ENCODE peak calls at places on chromosomes 5 and 9, in five cellular contexts. R is GM12878, J is HepG2, Y is SK-N-SH, B is K562. X is an unnamed sample.

GRCh38 chr9:636931-637591 is 204.4 kb upstream of the DMRT1 start:
- DNase-seq in R (no peak), J (no peak), Y (no peak), B (no peak), X (no peak)

GRCh38 chr9:69379250-69379982 is 54.4 kb downstream of the ENTREP1 start:
- DNase-seq in B (no peak), J (no peak), Y (no peak), R (no peak), X (no peak)

GRCh38 chr9:137311171-137311970 is 9.3 kb upstream of the NRARP start:
- DNase-seq in J (no peak), Y (peak), R (no peak), B (peak), X (peak)

GRCh38 chr9:80699551-80699998 is 989.8 kb downstream of the TLE1 start:
- DNase-seq in J (no peak), B (no peak), R (no peak), Y (no peak), X (no peak)

GRCh38 chr9:21017092-21017491 is 14.3 kb downstream of the HACD4 start:
- DNase-seq in Y (no peak), J (no peak), R (no peak), B (no peak), X (no peak)

GRCh38 chr9:30714389-30714788 is 1670.1 kb upstream of the ACO1 start:
- DNase-seq in Y (no peak), J (no peak), R (no peak), B (no peak), X (no peak)

GRCh38 chr9:96344458-96345180 is 38.9 kb downstream of the SLC35D2 start:
- DNase-seq in J (peak), Y (peak), B (peak), R (no peak), X (no peak)

GRCh38 chr5:141360685-141361084 is 891 bp downstream of the PCDHGB2 start:
- DNase-seq in B (no peak), R (no peak), Y (no peak), J (no peak), X (no peak)

GRCh38 chr5:38466444-38467189 is 89.8 kb downstream of the LIFR start:
- DNase-seq in R (no peak), Y (no peak), J (no peak), B (no peak), X (no peak)

GRCh38 chr5:166909040-166909439 is 1382.4 kb upstream of the WWC1 start:
- DNase-seq in Y (no peak), R (no peak), J (no peak), B (no peak), X (no peak)

GRCh38 chr9:126232461-126232860 is 94.2 kb upstream of the MVB12B start:
- DNase-seq in J (no peak), R (no peak), Y (peak), B (no peak), X (no peak)

GRCh38 chr9:38382141-38382540 is 10.4 kb upstream of the ALDH1B1 start:
- DNase-seq in R (no peak), J (no peak), Y (no peak), B (no peak), X (no peak)

GRCh38 chr9:133701981-133702797 is 36.0 kb downstream of the SARDH start:
- DNase-seq in Y (no peak), J (no peak), B (no peak), R (no peak), X (no peak)

GRCh38 chr5:135034186-135034962 is at the start of gene PITX1:
- DNase-seq in J (peak), B (peak), Y (peak), R (no peak), X (no peak)

GRCh38 chr5:18236386-18236785 is 602.1 kb downstream of the TAF11L14 start:
- DNase-seq in Y (no peak), J (no peak), R (no peak), B (no peak), X (no peak)

GRCh38 chr5:173334808-173335207 is 6.6 kb upstream of the STC2 start:
- DNase-seq in R (no peak), Y (no peak), J (no peak), B (no peak), X (no peak)

GRCh38 chr9:114779352-114779845 is 26.4 kb downstream of the TNFSF15 start:
- DNase-seq in R (no peak), B (no peak), J (no peak), Y (no peak), X (no peak)

GRCh38 chr5:37717613-37718431 is 122.0 kb downstream of the GDNF start:
- DNase-seq in B (no peak), Y (peak), J (peak), R (no peak), X (no peak)

GRCh38 chr5:78896128-78896527 is 89.0 kb downstream of the ARSB start:
- DNase-seq in B (no peak), R (no peak), J (no peak), Y (no peak), X (no peak)

GRCh38 chr9:22030101-22030598 is 21.0 kb upstream of the CDKN2B start:
- DNase-seq in B (no peak), R (no peak), J (peak), Y (no peak), X (no peak)

GRCh38 chr5:35478856-35479682 is 138.6 kb upstream of the SPEF2 start:
- DNase-seq in R (no peak), B (no peak), Y (no peak), J (peak), X (no peak)

GRCh38 chr5:172543484-172544298 is 89.4 kb upstream of the SH3PXD2B start:
- DNase-seq in B (no peak), Y (no peak), R (no peak), J (no peak), X (no peak)

GRCh38 chr5:22023784-22024183 is 829.4 kb downstream of the CDH12 start:
- DNase-seq in J (no peak), Y (no peak), B (no peak), R (no peak), X (no peak)

GRCh38 chr9:111366978-111367377 is 37.0 kb upstream of the OR2K2 start:
- DNase-seq in R (no peak), Y (no peak), B (no peak), J (no peak), X (no peak)

GRCh38 chr5:150464554-150465012 is 15.0 kb upstream of the RPS14 start:
- DNase-seq in Y (no peak), B (no peak), R (no peak), J (no peak), X (peak)

GRCh38 chr9:100473271-100474081 is 527 bp downstream of the TMEFF1 start:
- DNase-seq in R (no peak), B (peak), Y (peak), J (no peak), X (peak)

GRCh38 chr9:35114921-35115341 is 731 bp downstream of the ATOSB start:
- DNase-seq in J (no peak), R (no peak), B (no peak), Y (peak), X (peak)

GRCh38 chr5:133663380-133664054 is 51.2 kb upstream of the FSTL4 start:
- DNase-seq in B (no peak), Y (no peak), R (no peak), J (no peak), X (no peak)

GRCh38 chr9:126860757-126861466 is 473 bp downstream of the ZBTB34 start:
- DNase-seq in R (no peak), Y (peak), J (no peak), B (no peak), X (no peak)

GRCh38 chr5:81140942-81141341 is 92.2 kb upstream of the CKMT2 start:
- DNase-seq in R (no peak), B (no peak), Y (peak), J (no peak), X (no peak)

GRCh38 chr9:130661461-130662098 is 2.8 kb upstream of the PRDM12 start:
- DNase-seq in Y (peak), R (no peak), B (no peak), J (no peak), X (no peak)

GRCh38 chr5:170491479-170491878 is 12.3 kb upstream of the KCNIP1 start:
- DNase-seq in B (no peak), R (no peak), J (no peak), Y (no peak), X (no peak)

GRCh38 chr5:81334304-81335061 is 33.1 kb downstream of the ZCCHC9 start:
- DNase-seq in R (no peak), J (no peak), Y (no peak), B (no peak), X (no peak)

GRCh38 chr9:20491612-20492011 is 130.7 kb downstream of the MLLT3 start:
- DNase-seq in R (no peak), J (no peak), B (no peak), Y (no peak), X (no peak)

GRCh38 chr9:123834907-123835562 is 94.9 kb downstream of the DENND1A start:
- DNase-seq in J (no peak), B (peak), R (peak), Y (no peak), X (no peak)

DNA sequence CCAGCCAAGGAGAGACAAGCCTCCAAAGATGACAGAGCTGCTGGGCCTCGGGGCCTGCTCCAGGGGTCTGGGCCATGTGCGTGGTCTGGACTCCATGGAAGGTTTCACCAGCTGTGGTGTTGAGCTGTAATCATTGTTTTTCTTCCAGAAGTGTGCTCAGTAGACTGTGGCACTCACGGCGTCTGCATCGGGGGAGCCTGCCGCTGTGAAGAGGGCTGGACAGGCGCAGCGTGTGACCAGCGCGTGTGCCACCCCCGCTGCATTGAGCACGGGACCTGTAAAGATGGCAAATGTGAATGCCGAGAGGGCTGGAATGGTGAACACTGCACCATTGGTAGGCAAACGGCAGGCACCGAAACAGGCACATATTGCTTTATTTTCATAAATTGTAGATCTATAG is 164.8 kb upstream of the WWC1 start:
- DNase-seq in R (no peak), Y (no peak), J (no peak), B (no peak), X (no peak)
- TF ChIP-seq GABPA in R (no peak), Y (no peak), J (no peak), B (no peak), X (no peak)

GRCh38 chr5:126233256-126233655 is 190.0 kb upstream of the GRAMD2B start:
- DNase-seq in R (no peak), Y (no peak), B (no peak), J (no peak), X (no peak)

GRCh38 chr5:126234563-126235195 is 188.5 kb upstream of the GRAMD2B start:
- DNase-seq in Y (peak), R (no peak), B (peak), J (peak), X (peak)

DNA sequence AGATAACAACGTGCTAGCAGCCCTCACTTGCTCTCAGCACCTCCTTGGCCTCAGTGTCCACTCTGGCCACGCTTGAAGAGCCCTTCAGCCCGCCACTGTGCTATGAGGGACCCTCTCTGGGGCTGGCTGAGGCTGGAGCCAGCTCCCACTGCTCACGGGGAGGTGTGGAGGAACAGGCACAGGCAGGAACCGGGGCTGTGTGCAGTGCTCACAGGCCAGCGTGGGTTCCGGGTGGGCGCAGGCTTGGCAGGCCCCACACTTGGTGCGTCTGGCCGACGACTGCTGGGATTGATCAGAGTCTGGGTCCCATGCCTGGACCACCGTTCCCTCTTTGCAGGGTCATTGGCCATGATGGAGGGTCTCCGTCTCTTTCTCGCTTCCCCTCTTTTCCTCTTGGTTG is 194.3 kb upstream of the GRAMD2B start:
- DNase-seq in J (no peak), B (no peak), R (no peak), Y (no peak), X (no peak)
- H2AFZ ChIP-seq in J (no peak), B (no peak), R (no peak), Y (no peak), X (no peak)

GRCh38 chr5:157820593-157821252 is 38.2 kb downstream of the CLINT1 start:
- DNase-seq in Y (peak), J (peak), R (no peak), B (peak), X (no peak)
- TF ChIP-seq GABPA in Y (no peak), J (no peak), R (no peak), B (no peak), X (no peak)

DNA sequence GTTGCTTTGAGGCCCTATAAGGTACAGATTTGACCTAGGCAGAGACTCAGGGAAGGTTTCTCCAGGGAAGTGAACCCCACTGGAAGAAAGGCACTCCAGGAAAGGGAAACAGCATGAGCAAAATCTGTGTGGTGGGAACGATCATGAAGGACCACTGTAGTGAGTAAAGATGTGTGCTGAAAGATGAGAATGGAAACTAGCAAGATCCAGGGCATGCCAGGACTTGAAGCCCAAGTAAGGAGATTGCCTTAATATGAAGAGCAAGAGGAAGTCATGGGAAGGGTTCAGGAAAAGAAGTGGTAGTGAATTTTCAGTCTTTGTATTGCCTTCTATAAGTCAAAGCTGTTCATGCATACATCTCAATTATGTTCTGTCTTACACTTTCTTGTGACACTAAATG is 55.2 kb upstream of the SLIT3 start:
- DNase-seq in R (no peak), B (no peak), J (no peak), Y (no peak), X (no peak)
- H2AFZ ChIP-seq in R (no peak), B (no peak), J (no peak), Y (no peak), X (no peak)

GRCh38 chr5:1279443-1280151 is 15.3 kb downstream of the TERT start:
- DNase-seq in B (no peak), J (no peak), Y (no peak), R (no peak), X (no peak)

GRCh38 chr5:1281038-1281882 is 13.6 kb downstream of the TERT start:
- DNase-seq in B (no peak), Y (no peak), R (no peak), J (no peak), X (no peak)

GRCh38 chr5:1280177-1281037 is 14.5 kb downstream of the TERT start:
- DNase-seq in J (no peak), Y (no peak), B (no peak), R (no peak), X (no peak)

GRCh38 chr5:1285141-1285540 is 9.7 kb downstream of the TERT start:
- DNase-seq in B (no peak), Y (no peak), R (no peak), J (no peak), X (no peak)

GRCh38 chr5:1282139-1282992 is 12.5 kb downstream of the TERT start:
- DNase-seq in B (no peak), Y (no peak), J (no peak), R (no peak), X (no peak)
- TF ChIP-seq GABPA in B (no peak), Y (no peak), J (no peak), R (no peak), X (no peak)

GRCh38 chr9:98016137-98016680 is 33.1 kb downstream of the ANP32B start:
- DNase-seq in Y (no peak), R (no peak), J (no peak), B (peak), X (no peak)

GRCh38 chr9:98017306-98017705 is 34.2 kb downstream of the ANP32B start:
- DNase-seq in B (no peak), Y (no peak), J (no peak), R (no peak), X (no peak)

GRCh38 chr9:98020471-98021145 is 35.9 kb upstream of the NANS start:
- DNase-seq in J (no peak), Y (no peak), R (no peak), B (no peak), X (no peak)

GRCh38 chr9:98019098-98019497 is 36.0 kb downstream of the ANP32B start:
- DNase-seq in R (no peak), J (no peak), B (no peak), Y (no peak), X (no peak)

DNA sequence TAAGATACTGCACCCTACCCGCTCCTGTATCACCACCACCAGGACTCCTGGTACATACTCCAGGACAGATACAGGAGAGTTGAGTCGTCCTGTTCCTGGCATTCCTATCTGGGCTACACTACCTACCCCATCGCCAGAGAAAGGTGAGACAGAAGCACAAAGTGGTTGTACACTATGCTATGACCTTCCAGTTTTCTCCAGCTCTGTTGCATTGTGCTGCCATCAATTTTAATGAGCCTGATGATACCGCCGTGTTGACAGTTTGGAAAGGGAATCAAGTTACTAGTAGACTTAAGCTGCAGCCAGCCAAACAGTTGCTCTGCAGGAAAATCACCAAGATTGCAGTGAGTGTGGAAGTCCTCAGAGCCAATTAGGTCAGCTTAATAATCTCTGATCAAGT is 35.2 kb downstream of the ANP32B start:
- DNase-seq in R (no peak), J (no peak), B (no peak), Y (no peak), X (no peak)
- H2AFZ ChIP-seq in R (no peak), J (no peak), B (no peak), Y (no peak), X (no peak)

GRCh38 chr5:76715734-76716455 is at the start of gene F2R:
- DNase-seq in B (peak), J (peak), Y (peak), R (no peak), X (no peak)
- TF ChIP-seq GABPA in B (no peak), J (no peak), Y (no peak), R (no peak), X (no peak)

DNA sequence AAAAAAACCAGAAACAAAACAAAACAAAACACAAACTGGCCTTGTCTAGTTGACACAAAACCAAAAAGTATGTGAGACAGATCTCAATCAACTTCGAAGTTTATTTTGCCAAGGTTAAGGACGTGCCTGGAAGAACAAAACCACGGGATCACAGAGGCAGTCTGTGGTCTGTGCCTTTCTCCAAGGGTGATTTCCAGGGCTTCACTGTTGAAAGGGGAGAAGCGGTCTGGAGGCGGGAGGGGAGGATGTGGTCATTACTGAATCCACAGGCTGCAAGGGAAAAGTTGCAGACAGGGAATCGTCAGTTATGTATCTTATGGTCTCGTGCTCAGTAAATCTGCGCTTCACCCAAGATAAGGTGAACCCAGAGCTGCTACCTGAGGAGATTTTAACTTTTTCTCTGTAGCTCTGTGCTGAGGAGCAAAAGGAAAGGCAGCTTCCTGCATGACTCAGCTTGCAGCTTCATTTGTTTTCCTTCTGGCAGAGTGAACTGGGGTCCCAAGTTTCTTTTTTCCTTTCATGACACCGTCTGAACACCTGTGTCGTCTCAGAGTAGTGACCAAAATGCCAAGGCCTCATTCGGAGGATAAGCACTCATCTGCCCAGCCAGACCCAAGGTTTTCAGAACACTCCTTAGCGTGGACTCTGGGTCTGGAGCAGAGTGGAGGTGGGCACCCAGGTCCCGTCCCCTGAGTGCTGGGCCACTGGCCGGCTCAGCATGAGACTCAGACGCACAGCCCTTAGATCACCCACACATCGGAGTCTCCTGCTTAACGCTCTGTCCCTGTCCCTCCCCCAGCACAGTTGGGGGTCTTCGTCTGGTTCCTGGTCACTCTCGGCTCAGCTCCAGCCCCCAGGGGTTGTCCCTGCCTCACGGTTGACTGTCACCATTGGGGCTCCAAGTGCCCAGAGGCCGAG is 25.9 kb downstream of the ROPN1L start:
- DNase-seq in J (no peak), R (no peak), Y (no peak), B (no peak), X (no peak)
- H2AFZ ChIP-seq in J (no peak), R (peak), Y (peak), B (no peak), X (peak)

GRCh38 chr5:10557747-10558295 is 6.0 kb upstream of the ANKRD33B start:
- DNase-seq in Y (no peak), B (no peak), R (no peak), J (no peak), X (no peak)
- TF ChIP-seq GABPA in Y (no peak), B (no peak), R (no peak), J (no peak), X (no peak)

X was measured in H1.